ENCODE peak calls at places on chromosomes 12 and 14, in six cellular contexts. One of them, this sample, is unnamed.
A peak's percentile ranks its signal among the peaks of the same experiment; 100 is the strongest.

GRCh38 chr14:52706286-52706685 is 714 bp upstream of the PSMC6 start:
- DNase-seq in naive thymus-derived CD4-positive, alpha-beta T cell: peak; percentile 40
- DNase-seq in stimulated activated CD4-positive, alpha-beta T cell treated with anti-CD3 and anti-CD28 coated beads, Interleukin-4, amount 100 ng/mL, for 24 hours: peak; percentile 55
- DNase-seq in fibroblast of mammary gland: peak; percentile 14
- DNase-seq in fibroblast of lung: peak; percentile 14
- DNase-seq in left lobe of liver: no peak
- DNase-seq in this sample: peak; percentile 80

GRCh38 chr14:103315368-103315911 is 18.6 kb upstream of the EIF5 start:
- DNase-seq in naive thymus-derived CD4-positive, alpha-beta T cell: no peak
- DNase-seq in stimulated activated CD4-positive, alpha-beta T cell treated with anti-CD3 and anti-CD28 coated beads, Interleukin-4, amount 100 ng/mL, for 24 hours: no peak
- DNase-seq in fibroblast of mammary gland: peak; percentile 54
- DNase-seq in fibroblast of lung: peak; percentile 84
- DNase-seq in left lobe of liver: peak; percentile 89
- DNase-seq in this sample: no peak

GRCh38 chr14:85273099-85273677 is 256.8 kb upstream of the FLRT2 start:
- DNase-seq in naive thymus-derived CD4-positive, alpha-beta T cell: no peak
- DNase-seq in stimulated activated CD4-positive, alpha-beta T cell treated with anti-CD3 and anti-CD28 coated beads, Interleukin-4, amount 100 ng/mL, for 24 hours: no peak
- DNase-seq in fibroblast of mammary gland: no peak
- DNase-seq in fibroblast of lung: peak; percentile 19
- DNase-seq in left lobe of liver: no peak
- DNase-seq in this sample: no peak

GRCh38 chr14:94601961-94602391 is 10.2 kb upstream of the SERPINA3 start:
- DNase-seq in naive thymus-derived CD4-positive, alpha-beta T cell: no peak
- DNase-seq in stimulated activated CD4-positive, alpha-beta T cell treated with anti-CD3 and anti-CD28 coated beads, Interleukin-4, amount 100 ng/mL, for 24 hours: no peak
- DNase-seq in fibroblast of mammary gland: peak; percentile 97
- DNase-seq in fibroblast of lung: peak; percentile 96
- DNase-seq in left lobe of liver: no peak
- DNase-seq in this sample: no peak

GRCh38 chr12:102543494-102543893 is 63.1 kb upstream of the IGF1 start:
- DNase-seq in naive thymus-derived CD4-positive, alpha-beta T cell: no peak
- DNase-seq in stimulated activated CD4-positive, alpha-beta T cell treated with anti-CD3 and anti-CD28 coated beads, Interleukin-4, amount 100 ng/mL, for 24 hours: no peak
- DNase-seq in fibroblast of mammary gland: no peak
- DNase-seq in fibroblast of lung: no peak
- DNase-seq in left lobe of liver: no peak
- DNase-seq in this sample: peak; percentile 0

GRCh38 chr12:48512855-48513254 is 12.6 kb upstream of the OR8S1 start:
- DNase-seq in naive thymus-derived CD4-positive, alpha-beta T cell: no peak
- DNase-seq in stimulated activated CD4-positive, alpha-beta T cell treated with anti-CD3 and anti-CD28 coated beads, Interleukin-4, amount 100 ng/mL, for 24 hours: peak; percentile 11
- DNase-seq in fibroblast of mammary gland: no peak
- DNase-seq in fibroblast of lung: no peak
- DNase-seq in left lobe of liver: no peak
- DNase-seq in this sample: no peak

GRCh38 chr14:51547260-51547659 is 104.5 kb upstream of the FRMD6 start:
- DNase-seq in naive thymus-derived CD4-positive, alpha-beta T cell: no peak
- DNase-seq in stimulated activated CD4-positive, alpha-beta T cell treated with anti-CD3 and anti-CD28 coated beads, Interleukin-4, amount 100 ng/mL, for 24 hours: no peak
- DNase-seq in fibroblast of mammary gland: peak; percentile 100
- DNase-seq in fibroblast of lung: peak; percentile 100
- DNase-seq in left lobe of liver: peak; percentile 58
- DNase-seq in this sample: no peak

GRCh38 chr12:126936181-126936851 is 1330.7 kb upstream of the TMEM132C start:
- DNase-seq in naive thymus-derived CD4-positive, alpha-beta T cell: no peak
- DNase-seq in stimulated activated CD4-positive, alpha-beta T cell treated with anti-CD3 and anti-CD28 coated beads, Interleukin-4, amount 100 ng/mL, for 24 hours: no peak
- DNase-seq in fibroblast of mammary gland: no peak
- DNase-seq in fibroblast of lung: no peak
- DNase-seq in left lobe of liver: peak; percentile 86
- DNase-seq in this sample: no peak

GRCh38 chr14:79809849-79810612 is 401.3 kb downstream of the DIO2 start:
- DNase-seq in naive thymus-derived CD4-positive, alpha-beta T cell: no peak
- DNase-seq in stimulated activated CD4-positive, alpha-beta T cell treated with anti-CD3 and anti-CD28 coated beads, Interleukin-4, amount 100 ng/mL, for 24 hours: no peak
- DNase-seq in fibroblast of mammary gland: peak; percentile 35
- DNase-seq in fibroblast of lung: peak; percentile 8
- DNase-seq in left lobe of liver: no peak
- DNase-seq in this sample: no peak

GRCh38 chr12:56346663-56347062 is 8.0 kb downstream of the IL23A start:
- DNase-seq in naive thymus-derived CD4-positive, alpha-beta T cell: no peak
- DNase-seq in stimulated activated CD4-positive, alpha-beta T cell treated with anti-CD3 and anti-CD28 coated beads, Interleukin-4, amount 100 ng/mL, for 24 hours: peak; percentile 8
- DNase-seq in fibroblast of mammary gland: no peak
- DNase-seq in fibroblast of lung: no peak
- DNase-seq in left lobe of liver: no peak
- DNase-seq in this sample: no peak

GRCh38 chr14:52014601-52015267 is 25.4 kb downstream of the RTRAF start:
- DNase-seq in naive thymus-derived CD4-positive, alpha-beta T cell: no peak
- DNase-seq in stimulated activated CD4-positive, alpha-beta T cell treated with anti-CD3 and anti-CD28 coated beads, Interleukin-4, amount 100 ng/mL, for 24 hours: no peak
- DNase-seq in fibroblast of mammary gland: no peak
- DNase-seq in fibroblast of lung: no peak
- DNase-seq in left lobe of liver: no peak
- DNase-seq in this sample: no peak

GRCh38 chr14:29724991-29725390 is 202.7 kb downstream of the PRKD1 start:
- DNase-seq in naive thymus-derived CD4-positive, alpha-beta T cell: no peak
- DNase-seq in stimulated activated CD4-positive, alpha-beta T cell treated with anti-CD3 and anti-CD28 coated beads, Interleukin-4, amount 100 ng/mL, for 24 hours: no peak
- DNase-seq in fibroblast of mammary gland: peak; percentile 60
- DNase-seq in fibroblast of lung: peak; percentile 98
- DNase-seq in left lobe of liver: no peak
- DNase-seq in this sample: no peak

GRCh38 chr12:42568952-42569916 is 20.3 kb downstream of the PRICKLE1 start:
- DNase-seq in naive thymus-derived CD4-positive, alpha-beta T cell: no peak
- DNase-seq in stimulated activated CD4-positive, alpha-beta T cell treated with anti-CD3 and anti-CD28 coated beads, Interleukin-4, amount 100 ng/mL, for 24 hours: no peak
- DNase-seq in fibroblast of mammary gland: peak; percentile 74
- DNase-seq in fibroblast of lung: peak; percentile 83
- DNase-seq in left lobe of liver: no peak
- DNase-seq in this sample: peak; percentile 41

GRCh38 chr14:59360923-59361794 is 104.0 kb downstream of the GPR135 start:
- DNase-seq in naive thymus-derived CD4-positive, alpha-beta T cell: no peak
- DNase-seq in stimulated activated CD4-positive, alpha-beta T cell treated with anti-CD3 and anti-CD28 coated beads, Interleukin-4, amount 100 ng/mL, for 24 hours: no peak
- DNase-seq in fibroblast of mammary gland: peak; percentile 92
- DNase-seq in fibroblast of lung: peak; percentile 75
- DNase-seq in left lobe of liver: peak; percentile 49
- DNase-seq in this sample: no peak

GRCh38 chr14:105385698-105386365 is 12.5 kb upstream of the TEX22 start:
- DNase-seq in naive thymus-derived CD4-positive, alpha-beta T cell: no peak
- DNase-seq in stimulated activated CD4-positive, alpha-beta T cell treated with anti-CD3 and anti-CD28 coated beads, Interleukin-4, amount 100 ng/mL, for 24 hours: no peak
- DNase-seq in fibroblast of mammary gland: no peak
- DNase-seq in fibroblast of lung: no peak
- DNase-seq in left lobe of liver: no peak
- DNase-seq in this sample: no peak

GRCh38 chr12:69966839-69967238 is 141.8 kb downstream of the MYRFL start:
- DNase-seq in naive thymus-derived CD4-positive, alpha-beta T cell: no peak
- DNase-seq in stimulated activated CD4-positive, alpha-beta T cell treated with anti-CD3 and anti-CD28 coated beads, Interleukin-4, amount 100 ng/mL, for 24 hours: no peak
- DNase-seq in fibroblast of mammary gland: peak; percentile 83
- DNase-seq in fibroblast of lung: no peak
- DNase-seq in left lobe of liver: no peak
- DNase-seq in this sample: no peak

GRCh38 chr12:14264777-14265176 is 100.7 kb upstream of the ATF7IP start:
- DNase-seq in naive thymus-derived CD4-positive, alpha-beta T cell: no peak
- DNase-seq in stimulated activated CD4-positive, alpha-beta T cell treated with anti-CD3 and anti-CD28 coated beads, Interleukin-4, amount 100 ng/mL, for 24 hours: no peak
- DNase-seq in fibroblast of mammary gland: no peak
- DNase-seq in fibroblast of lung: no peak
- DNase-seq in left lobe of liver: no peak
- DNase-seq in this sample: no peak

GRCh38 chr12:52246720-52247621 is 13.9 kb downstream of the KRT7 start:
- DNase-seq in naive thymus-derived CD4-positive, alpha-beta T cell: no peak
- DNase-seq in stimulated activated CD4-positive, alpha-beta T cell treated with anti-CD3 and anti-CD28 coated beads, Interleukin-4, amount 100 ng/mL, for 24 hours: no peak
- DNase-seq in fibroblast of mammary gland: no peak
- DNase-seq in fibroblast of lung: no peak
- DNase-seq in left lobe of liver: no peak
- DNase-seq in this sample: no peak

GRCh38 chr14:22268875-22269274 is 320.1 kb downstream of the DAD1 start:
- DNase-seq in naive thymus-derived CD4-positive, alpha-beta T cell: peak; percentile 10
- DNase-seq in stimulated activated CD4-positive, alpha-beta T cell treated with anti-CD3 and anti-CD28 coated beads, Interleukin-4, amount 100 ng/mL, for 24 hours: no peak
- DNase-seq in fibroblast of mammary gland: peak; percentile 46
- DNase-seq in fibroblast of lung: peak; percentile 7
- DNase-seq in left lobe of liver: no peak
- DNase-seq in this sample: peak; percentile 26

GRCh38 chr14:47674148-47674545 is 1.3 kb downstream of the MDGA2 start:
- DNase-seq in naive thymus-derived CD4-positive, alpha-beta T cell: no peak
- DNase-seq in stimulated activated CD4-positive, alpha-beta T cell treated with anti-CD3 and anti-CD28 coated beads, Interleukin-4, amount 100 ng/mL, for 24 hours: no peak
- DNase-seq in fibroblast of mammary gland: no peak
- DNase-seq in fibroblast of lung: no peak
- DNase-seq in left lobe of liver: no peak
- DNase-seq in this sample: no peak

GRCh38 chr14:65079201-65079600 is 23.1 kb downstream of the MAX start:
- DNase-seq in naive thymus-derived CD4-positive, alpha-beta T cell: no peak
- DNase-seq in stimulated activated CD4-positive, alpha-beta T cell treated with anti-CD3 and anti-CD28 coated beads, Interleukin-4, amount 100 ng/mL, for 24 hours: no peak
- DNase-seq in fibroblast of mammary gland: no peak
- DNase-seq in fibroblast of lung: no peak
- DNase-seq in left lobe of liver: no peak
- DNase-seq in this sample: no peak

GRCh38 chr14:32167907-32168306 is 33.9 kb upstream of the RNU6-7 start:
- DNase-seq in naive thymus-derived CD4-positive, alpha-beta T cell: no peak
- DNase-seq in stimulated activated CD4-positive, alpha-beta T cell treated with anti-CD3 and anti-CD28 coated beads, Interleukin-4, amount 100 ng/mL, for 24 hours: no peak
- DNase-seq in fibroblast of mammary gland: no peak
- DNase-seq in fibroblast of lung: no peak
- DNase-seq in left lobe of liver: no peak
- DNase-seq in this sample: no peak

GRCh38 chr12:49064767-49065152 is 4.2 kb upstream of the KMT2D start:
- DNase-seq in naive thymus-derived CD4-positive, alpha-beta T cell: no peak
- DNase-seq in stimulated activated CD4-positive, alpha-beta T cell treated with anti-CD3 and anti-CD28 coated beads, Interleukin-4, amount 100 ng/mL, for 24 hours: no peak
- DNase-seq in fibroblast of mammary gland: no peak
- DNase-seq in fibroblast of lung: no peak
- DNase-seq in left lobe of liver: no peak
- DNase-seq in this sample: no peak

GRCh38 chr12:107288414-107289125 is 195.2 kb upstream of the CRY1 start:
- DNase-seq in naive thymus-derived CD4-positive, alpha-beta T cell: no peak
- DNase-seq in stimulated activated CD4-positive, alpha-beta T cell treated with anti-CD3 and anti-CD28 coated beads, Interleukin-4, amount 100 ng/mL, for 24 hours: no peak
- DNase-seq in fibroblast of mammary gland: no peak
- DNase-seq in fibroblast of lung: no peak
- DNase-seq in left lobe of liver: no peak
- DNase-seq in this sample: no peak

GRCh38 chr12:68451261-68452091 is 119.3 kb upstream of the MDM1 start:
- DNase-seq in naive thymus-derived CD4-positive, alpha-beta T cell: no peak
- DNase-seq in stimulated activated CD4-positive, alpha-beta T cell treated with anti-CD3 and anti-CD28 coated beads, Interleukin-4, amount 100 ng/mL, for 24 hours: peak; percentile 57
- DNase-seq in fibroblast of mammary gland: peak; percentile 82
- DNase-seq in fibroblast of lung: peak; percentile 93
- DNase-seq in left lobe of liver: peak; percentile 49
- DNase-seq in this sample: peak; percentile 14

GRCh38 chr12:129459886-129460285 is 443.9 kb downstream of the TMEM132D start:
- DNase-seq in naive thymus-derived CD4-positive, alpha-beta T cell: no peak
- DNase-seq in stimulated activated CD4-positive, alpha-beta T cell treated with anti-CD3 and anti-CD28 coated beads, Interleukin-4, amount 100 ng/mL, for 24 hours: no peak
- DNase-seq in fibroblast of mammary gland: no peak
- DNase-seq in fibroblast of lung: no peak
- DNase-seq in left lobe of liver: no peak
- DNase-seq in this sample: no peak

GRCh38 chr14:88195676-88196075 is 127.4 kb downstream of the KCNK10 start:
- DNase-seq in naive thymus-derived CD4-positive, alpha-beta T cell: no peak
- DNase-seq in stimulated activated CD4-positive, alpha-beta T cell treated with anti-CD3 and anti-CD28 coated beads, Interleukin-4, amount 100 ng/mL, for 24 hours: no peak
- DNase-seq in fibroblast of mammary gland: no peak
- DNase-seq in fibroblast of lung: no peak
- DNase-seq in left lobe of liver: no peak
- DNase-seq in this sample: no peak

GRCh38 chr14:55689971-55690871 is 110.2 kb downstream of the KTN1 start:
- DNase-seq in naive thymus-derived CD4-positive, alpha-beta T cell: no peak
- DNase-seq in stimulated activated CD4-positive, alpha-beta T cell treated with anti-CD3 and anti-CD28 coated beads, Interleukin-4, amount 100 ng/mL, for 24 hours: no peak
- DNase-seq in fibroblast of mammary gland: no peak
- DNase-seq in fibroblast of lung: no peak
- DNase-seq in left lobe of liver: no peak
- DNase-seq in this sample: no peak

GRCh38 chr12:109840349-109841073 is 7.3 kb upstream of the TRPV4 start:
- DNase-seq in naive thymus-derived CD4-positive, alpha-beta T cell: no peak
- DNase-seq in stimulated activated CD4-positive, alpha-beta T cell treated with anti-CD3 and anti-CD28 coated beads, Interleukin-4, amount 100 ng/mL, for 24 hours: no peak
- DNase-seq in fibroblast of mammary gland: no peak
- DNase-seq in fibroblast of lung: no peak
- DNase-seq in left lobe of liver: no peak
- DNase-seq in this sample: no peak

GRCh38 chr14:69632752-69633151 is 21.4 kb downstream of the SUSD6 start:
- DNase-seq in naive thymus-derived CD4-positive, alpha-beta T cell: no peak
- DNase-seq in stimulated activated CD4-positive, alpha-beta T cell treated with anti-CD3 and anti-CD28 coated beads, Interleukin-4, amount 100 ng/mL, for 24 hours: no peak
- DNase-seq in fibroblast of mammary gland: no peak
- DNase-seq in fibroblast of lung: no peak
- DNase-seq in left lobe of liver: peak; percentile 19
- DNase-seq in this sample: no peak

GRCh38 chr14:98954347-98955000 is 317.5 kb downstream of the BCL11B start:
- DNase-seq in naive thymus-derived CD4-positive, alpha-beta T cell: no peak
- DNase-seq in stimulated activated CD4-positive, alpha-beta T cell treated with anti-CD3 and anti-CD28 coated beads, Interleukin-4, amount 100 ng/mL, for 24 hours: no peak
- DNase-seq in fibroblast of mammary gland: peak; percentile 13
- DNase-seq in fibroblast of lung: no peak
- DNase-seq in left lobe of liver: no peak
- DNase-seq in this sample: no peak

GRCh38 chr12:17020765-17021164 is 414.8 kb upstream of the LMO3 start:
- DNase-seq in naive thymus-derived CD4-positive, alpha-beta T cell: no peak
- DNase-seq in stimulated activated CD4-positive, alpha-beta T cell treated with anti-CD3 and anti-CD28 coated beads, Interleukin-4, amount 100 ng/mL, for 24 hours: no peak
- DNase-seq in fibroblast of mammary gland: no peak
- DNase-seq in fibroblast of lung: no peak
- DNase-seq in left lobe of liver: no peak
- DNase-seq in this sample: no peak

GRCh38 chr12:50099302-50100008 is 4.4 kb upstream of the GPD1 start:
- DNase-seq in naive thymus-derived CD4-positive, alpha-beta T cell: no peak
- DNase-seq in stimulated activated CD4-positive, alpha-beta T cell treated with anti-CD3 and anti-CD28 coated beads, Interleukin-4, amount 100 ng/mL, for 24 hours: no peak
- DNase-seq in fibroblast of mammary gland: peak; percentile 60
- DNase-seq in fibroblast of lung: peak; percentile 51
- DNase-seq in left lobe of liver: no peak
- DNase-seq in this sample: no peak

GRCh38 chr12:108582981-108583770 is 14.7 kb downstream of the TMEM119 start:
- DNase-seq in naive thymus-derived CD4-positive, alpha-beta T cell: no peak
- DNase-seq in stimulated activated CD4-positive, alpha-beta T cell treated with anti-CD3 and anti-CD28 coated beads, Interleukin-4, amount 100 ng/mL, for 24 hours: no peak
- DNase-seq in fibroblast of mammary gland: no peak
- DNase-seq in fibroblast of lung: no peak
- DNase-seq in left lobe of liver: no peak
- DNase-seq in this sample: no peak

GRCh38 chr14:50835280-50835679 is 4.3 kb upstream of the NIN start:
- DNase-seq in naive thymus-derived CD4-positive, alpha-beta T cell: peak; percentile 42
- DNase-seq in stimulated activated CD4-positive, alpha-beta T cell treated with anti-CD3 and anti-CD28 coated beads, Interleukin-4, amount 100 ng/mL, for 24 hours: no peak
- DNase-seq in fibroblast of mammary gland: peak; percentile 49
- DNase-seq in fibroblast of lung: no peak
- DNase-seq in left lobe of liver: no peak
- DNase-seq in this sample: peak; percentile 66

GRCh38 chr12:30846776-30847175 is 79.8 kb upstream of the TSPAN11 start:
- DNase-seq in naive thymus-derived CD4-positive, alpha-beta T cell: no peak
- DNase-seq in stimulated activated CD4-positive, alpha-beta T cell treated with anti-CD3 and anti-CD28 coated beads, Interleukin-4, amount 100 ng/mL, for 24 hours: no peak
- DNase-seq in fibroblast of mammary gland: no peak
- DNase-seq in fibroblast of lung: no peak
- DNase-seq in left lobe of liver: no peak
- DNase-seq in this sample: no peak

GRCh38 chr14:94823556-94824341 is 53.8 kb upstream of the GSC start:
- DNase-seq in naive thymus-derived CD4-positive, alpha-beta T cell: no peak
- DNase-seq in stimulated activated CD4-positive, alpha-beta T cell treated with anti-CD3 and anti-CD28 coated beads, Interleukin-4, amount 100 ng/mL, for 24 hours: no peak
- DNase-seq in fibroblast of mammary gland: peak; percentile 34
- DNase-seq in fibroblast of lung: no peak
- DNase-seq in left lobe of liver: no peak
- DNase-seq in this sample: no peak

GRCh38 chr12:48998497-48999353 is 450 bp downstream of the DDN start:
- DNase-seq in naive thymus-derived CD4-positive, alpha-beta T cell: no peak
- DNase-seq in stimulated activated CD4-positive, alpha-beta T cell treated with anti-CD3 and anti-CD28 coated beads, Interleukin-4, amount 100 ng/mL, for 24 hours: no peak
- DNase-seq in fibroblast of mammary gland: peak; percentile 42
- DNase-seq in fibroblast of lung: peak; percentile 26
- DNase-seq in left lobe of liver: no peak
- DNase-seq in this sample: no peak

GRCh38 chr12:72390146-72390545 is 118.0 kb downstream of the TRHDE start:
- DNase-seq in naive thymus-derived CD4-positive, alpha-beta T cell: no peak
- DNase-seq in stimulated activated CD4-positive, alpha-beta T cell treated with anti-CD3 and anti-CD28 coated beads, Interleukin-4, amount 100 ng/mL, for 24 hours: no peak
- DNase-seq in fibroblast of mammary gland: no peak
- DNase-seq in fibroblast of lung: no peak
- DNase-seq in left lobe of liver: no peak
- DNase-seq in this sample: no peak

GRCh38 chr14:64971890-64972785 is at the start of gene RAB15:
- DNase-seq in naive thymus-derived CD4-positive, alpha-beta T cell: peak; percentile 46
- DNase-seq in stimulated activated CD4-positive, alpha-beta T cell treated with anti-CD3 and anti-CD28 coated beads, Interleukin-4, amount 100 ng/mL, for 24 hours: peak; percentile 32
- DNase-seq in fibroblast of mammary gland: peak; percentile 3
- DNase-seq in fibroblast of lung: no peak
- DNase-seq in left lobe of liver: peak; percentile 53
- DNase-seq in this sample: peak; percentile 23